ENCODE peak calls at places on chromosome 16, in eight cellular contexts. S is H1, O is HepG2, P is GM12878, D is HCT116, B is A549, A is K562, R is endothelial cell of umbilical vein. Y is an unnamed sample.
A peak's percentile ranks its signal among the peaks of the same experiment; 100 is the strongest.

GRCh38 chr16:71467810-71468209 is 5.8 kb upstream of the ZNF23 start:
- DNase-seq in B (no peak), R (peak; percentile 16), A (peak; percentile 84), S (no peak), O (peak; percentile 37), P (no peak), D (no peak), Y (peak; percentile 62)

GRCh38 chr16:9248162-9248561 is 156.7 kb downstream of the HAPSTR1 start:
- DNase-seq in P (no peak), R (no peak), S (no peak), A (no peak), O (no peak), B (no peak), D (no peak), Y (no peak)

GRCh38 chr16:1761751-1762150 is 9.6 kb downstream of the NME3 start:
- DNase-seq in B (no peak), D (no peak), O (no peak), A (no peak), S (no peak), P (no peak), R (no peak), Y (no peak)

GRCh38 chr16:2966043-2966802 is 2.1 kb downstream of the KREMEN2 start:
- DNase-seq in P (no peak), D (no peak), A (no peak), S (no peak), B (no peak), O (no peak), R (no peak), Y (no peak)

GRCh38 chr16:3020604-3021448 is 658 bp downstream of the TNFRSF12A start:
- DNase-seq in B (peak; percentile 93), D (peak; percentile 66), O (peak; percentile 87), A (peak; percentile 77), S (peak; percentile 78), R (peak; percentile 86), P (no peak), Y (peak; percentile 69)

GRCh38 chr16:80931985-80932720 is 74.5 kb downstream of the CMC2 start:
- DNase-seq in S (peak; percentile 33), R (peak; percentile 59), B (peak; percentile 71), O (peak; percentile 23), D (no peak), A (no peak), P (no peak), Y (peak; percentile 53)

GRCh38 chr16:4414187-4414909 is 2.0 kb downstream of the CORO7 start:
- DNase-seq in S (no peak), B (no peak), A (peak; percentile 8), O (no peak), R (no peak), P (peak; percentile 98), D (no peak), Y (no peak)

GRCh38 chr16:73066927-73067670 is 19.2 kb upstream of the ZFHX3 start:
- DNase-seq in D (no peak), P (no peak), R (peak; percentile 89), S (no peak), B (no peak), O (no peak), A (no peak), Y (no peak)

GRCh38 chr16:69267633-69268032 is 43.5 kb upstream of the VPS4A start:
- DNase-seq in O (no peak), S (no peak), B (no peak), A (peak; percentile 24), P (no peak), D (no peak), R (no peak), Y (no peak)

GRCh38 chr16:1749152-1750117 is 21.9 kb downstream of the NME3 start:
- DNase-seq in D (no peak), R (no peak), A (no peak), P (no peak), O (no peak), B (no peak), S (no peak), Y (no peak)

GRCh38 chr16:4864728-4865127 is 17.4 kb downstream of the UBN1 start:
- DNase-seq in O (no peak), S (no peak), B (no peak), A (no peak), P (no peak), D (no peak), R (no peak), Y (no peak)

GRCh38 chr16:27579086-27579980 is 29.4 kb downstream of the KATNIP start:
- DNase-seq in B (no peak), D (no peak), R (no peak), P (no peak), S (no peak), O (peak; percentile 89), A (no peak), Y (no peak)

GRCh38 chr16:20937736-20938135 is 37.2 kb downstream of the LYRM1 start:
- DNase-seq in B (no peak), D (no peak), P (no peak), O (peak; percentile 35), A (no peak), R (no peak), S (no peak), Y (no peak)

GRCh38 chr16:51919736-51920135 is 627.2 kb downstream of the TOX3 start:
- DNase-seq in D (no peak), O (no peak), A (no peak), B (no peak), S (no peak), P (no peak), R (no peak), Y (no peak)

GRCh38 chr16:86502856-86503748 is 7.2 kb upstream of the FOXF1 start:
- DNase-seq in A (no peak), R (no peak), B (no peak), O (no peak), P (no peak), D (no peak), S (no peak), Y (no peak)

GRCh38 chr16:58464047-58464915 is 35.7 kb upstream of the NDRG4 start:
- DNase-seq in D (no peak), B (no peak), A (no peak), R (no peak), P (no peak), S (no peak), O (no peak), Y (no peak)

GRCh38 chr16:79261461-79261860 is 339.1 kb downstream of the MAF start:
- DNase-seq in D (no peak), O (peak; percentile 21), A (peak; percentile 29), B (peak; percentile 22), S (peak; percentile 29), P (no peak), R (no peak), Y (peak; percentile 58)

DNA sequence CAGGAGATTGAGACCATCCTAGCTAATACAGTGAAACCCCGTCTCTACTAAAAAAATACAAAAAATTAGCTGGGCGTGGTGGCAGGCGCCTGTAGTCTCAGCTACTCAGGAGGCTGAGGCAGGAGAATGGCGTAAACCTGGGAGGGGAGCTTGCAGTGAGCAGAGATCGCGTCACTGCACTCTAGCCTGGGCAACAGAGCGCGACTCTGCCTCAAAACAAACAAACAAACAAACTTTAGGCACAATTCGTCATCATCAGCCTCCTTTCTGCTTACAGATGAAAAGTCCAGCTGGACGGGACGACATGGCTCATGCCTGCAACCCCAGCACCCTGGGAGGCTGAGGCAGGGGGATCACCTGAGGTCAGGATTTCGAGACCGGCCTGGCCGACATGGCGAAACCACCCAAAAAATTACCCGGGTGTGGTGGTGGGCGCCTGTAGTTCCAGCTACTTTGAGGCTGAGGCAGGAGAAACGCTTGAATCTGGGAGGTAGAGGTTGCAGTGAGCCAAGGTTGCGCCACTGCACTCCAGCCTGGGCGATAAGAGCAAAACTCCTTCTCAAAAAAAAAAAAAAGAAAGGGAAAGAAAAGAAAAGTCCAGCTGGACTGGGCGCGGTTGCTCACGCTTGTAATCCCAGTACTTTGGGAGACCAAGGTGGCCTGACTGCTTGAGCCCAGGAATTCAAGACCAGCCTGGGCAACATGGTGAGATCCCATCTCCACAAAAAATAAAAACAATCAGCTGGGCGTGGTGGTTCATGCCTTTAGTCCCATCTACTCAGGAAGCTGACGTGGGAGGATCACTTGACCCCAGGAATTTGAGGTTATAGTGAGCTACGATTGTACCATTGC is 1.5 kb upstream of the SPIRE2 start:
- DNase-seq in R (no peak), S (no peak), A (no peak), D (no peak), P (no peak), O (no peak), B (peak; percentile 22), Y (no peak)
- TF ChIP-seq POLR2A in R (no peak), S (no peak), A (no peak), D (no peak), P (no peak), O (no peak), B (no peak), Y (no peak)

GRCh38 chr16:56662357-56663354 is 4.9 kb downstream of the MT1F start:
- DNase-seq in D (no peak), B (no peak), P (no peak), O (no peak), A (no peak), R (no peak), S (no peak), Y (no peak)
- TF ChIP-seq MAX in D (no peak), B (no peak), P (no peak), O (no peak), A (no peak), R (no peak), S (peak; percentile 67), Y (no peak)

DNA sequence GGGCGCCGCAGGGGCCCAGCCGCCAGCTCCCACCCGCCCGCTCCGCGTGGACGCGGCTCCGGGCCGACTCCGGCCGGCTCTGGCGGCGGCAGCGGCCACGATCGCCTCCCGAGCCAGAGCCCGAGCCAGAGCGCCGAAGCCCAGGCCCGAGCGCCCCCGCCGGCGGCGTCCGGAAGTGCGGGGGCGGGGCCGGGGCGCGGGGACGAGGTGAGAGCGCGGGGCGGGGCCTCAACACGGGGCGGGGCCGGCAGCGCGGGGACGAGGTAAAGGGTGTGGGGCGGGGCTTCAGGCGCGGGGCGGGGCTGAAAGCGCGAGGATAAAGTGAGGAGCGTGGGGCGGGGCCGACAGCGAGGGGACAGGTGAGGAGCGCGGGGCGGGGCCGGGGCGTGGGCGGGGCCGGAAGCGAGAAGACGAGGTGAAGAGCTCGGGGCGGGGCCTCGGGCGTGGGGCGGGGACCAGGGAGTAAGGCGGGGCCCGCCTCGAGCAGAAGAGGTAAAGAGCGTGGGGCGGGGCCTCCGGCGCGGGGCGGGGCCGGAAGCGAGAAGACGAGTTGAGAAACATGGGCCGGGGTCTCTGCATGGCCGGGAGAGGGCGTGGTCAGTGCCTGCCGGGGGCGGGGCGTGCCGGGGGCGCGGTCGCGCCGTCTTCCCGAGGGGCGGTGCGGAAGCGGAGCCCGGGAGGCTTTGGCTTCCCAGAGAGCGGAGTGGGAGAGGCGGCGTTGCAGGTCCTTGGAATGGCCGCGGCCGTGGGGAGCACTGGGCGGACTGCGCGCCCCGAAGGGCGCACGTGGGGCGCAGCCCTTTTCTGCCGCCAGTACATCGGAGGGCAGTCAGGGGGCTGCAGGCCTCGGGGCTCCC is at the start of gene AXIN1:
- DNase-seq in P (peak; percentile 64), R (peak; percentile 85), B (peak; percentile 98), A (peak; percentile 92), O (peak; percentile 93), D (peak; percentile 81), S (peak; percentile 94), Y (peak; percentile 89)
- TF ChIP-seq POLR2A in P (peak; percentile 79), R (peak; percentile 65), B (peak; percentile 64), A (peak; percentile 66), O (peak; percentile 53), D (no peak), S (no peak), Y (peak; percentile 19)

DNA sequence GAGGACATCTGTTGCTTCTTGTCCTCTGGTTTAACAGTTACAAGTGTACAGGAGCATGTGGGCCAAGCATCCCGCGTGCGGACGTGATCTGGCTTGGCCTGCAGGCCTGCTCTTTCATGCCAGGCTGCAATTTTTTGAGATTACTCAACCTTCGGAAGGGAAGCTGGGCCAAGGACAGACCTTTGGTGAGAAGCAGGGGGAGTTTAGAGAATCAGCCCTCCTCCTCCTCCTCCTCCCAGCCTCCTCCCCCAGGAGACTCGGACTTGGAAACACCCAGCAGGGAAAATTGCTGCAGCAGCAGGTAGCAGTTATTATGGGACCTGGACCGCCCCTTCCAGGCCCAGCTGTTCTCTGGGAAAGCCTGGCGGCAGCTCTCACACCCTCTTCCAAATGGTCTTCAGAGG is 5.1 kb upstream of the KLHL36 start:
- DNase-seq in D (no peak), B (no peak), A (no peak), S (no peak), P (no peak), R (no peak), O (peak; percentile 35), Y (peak; percentile 73)
- TF ChIP-seq MAX in D (no peak), B (no peak), A (no peak), S (no peak), P (no peak), R (no peak), O (peak; percentile 57), Y (peak; percentile 13)